ENCODE peak calls at places on chromosomes 12 and 14, in six cellular contexts. A is CD4-positive, alpha-beta memory T cell; P is PC-3; D is ovary; R is mucosa of descending colon; Q is IMR-90. L is an unnamed sample. For H3K4me1 and H3K36me3, the result is how much of the 10 kb centered on the place peaks cover.

GRCh38 chr12:132259872-132260695 is 69.3 kb downstream of the GALNT9 start:
- DNase-seq in A (no peak), P (no peak), D (no peak), R (no peak), Q (no peak), L (no peak)

GRCh38 chr14:100025111-100025510 is 40.1 kb upstream of the EVL start:
- DNase-seq in A (no peak), P (peak), D (no peak), R (no peak), Q (peak), L (no peak)

GRCh38 chr12:1130164-1130563 is 139.1 kb downstream of the ERC1 start:
- DNase-seq in A (no peak), P (peak), D (no peak), R (no peak), Q (no peak), L (no peak)

GRCh38 chr14:64682173-64682710 is 22.0 kb upstream of the PLEKHG3 start:
- DNase-seq in A (no peak), P (peak), D (peak), R (peak), Q (peak), L (no peak)

GRCh38 chr14:70096866-70097265 is 91.9 kb downstream of the SLC8A3 start:
- DNase-seq in A (no peak), P (peak), D (no peak), R (no peak), Q (peak), L (no peak)

GRCh38 chr14:94406910-94407309 is 18.5 kb upstream of the SERPINA1 start:
- DNase-seq in A (no peak), P (no peak), D (no peak), R (no peak), Q (no peak), L (no peak)

GRCh38 chr14:94867931-94868597 is 98.2 kb upstream of the GSC start:
- DNase-seq in A (no peak), P (peak), D (no peak), R (no peak), Q (no peak), L (no peak)

GRCh38 chr12:32501835-32502333 is 102.5 kb downstream of the FGD4 start:
- DNase-seq in A (no peak), P (no peak), D (peak), R (no peak), Q (peak), L (no peak)

GRCh38 chr12:117384735-117385134 is 23.3 kb upstream of the NOS1 start:
- DNase-seq in A (no peak), P (no peak), D (no peak), R (no peak), Q (no peak), L (no peak)

GRCh38 chr12:1529862-1530591 is 64.4 kb downstream of the FBXL14 start:
- DNase-seq in A (no peak), P (no peak), D (peak), R (no peak), Q (no peak), L (no peak)

GRCh38 chr14:100304825-100305445 is 1.3 kb downstream of the SLC25A29 start:
- DNase-seq in A (peak), P (peak), D (peak), R (peak), Q (peak), L (no peak)

GRCh38 chr12:115752913-115753726 is 524.4 kb downstream of the MED13L start:
- DNase-seq in A (no peak), P (peak), D (peak), R (no peak), Q (peak), L (no peak)

GRCh38 chr14:95389471-95390011 is 69.8 kb upstream of the CLMN start:
- DNase-seq in A (no peak), P (no peak), D (peak), R (no peak), Q (no peak), L (peak)

GRCh38 chr12:78060186-78060585 is 229.5 kb downstream of the NAV3 start:
- DNase-seq in A (no peak), P (peak), D (no peak), R (no peak), Q (peak), L (no peak)

GRCh38 chr14:28596336-28596735 is 170.3 kb upstream of the FOXG1 start:
- DNase-seq in A (no peak), P (peak), D (no peak), R (no peak), Q (no peak), L (no peak)

GRCh38 chr12:6465467-6466183 is 4.9 kb downstream of the VAMP1 start:
- DNase-seq in A (peak), P (peak), D (peak), R (no peak), Q (peak), L (no peak)

GRCh38 chr14:51304956-51305355 is 64.9 kb downstream of the TMX1 start:
- DNase-seq in A (no peak), P (peak), D (no peak), R (no peak), Q (peak), L (no peak)

GRCh38 chr12:116060765-116061164 is 216.7 kb downstream of the MED13L start:
- DNase-seq in A (no peak), P (no peak), D (no peak), R (no peak), Q (peak), L (no peak)

GRCh38 chr14:33120966-33121365 is 182.3 kb downstream of the NPAS3 start:
- DNase-seq in A (no peak), P (peak), D (no peak), R (no peak), Q (no peak), L (no peak)

GRCh38 chr12:64675795-64676194 is 65.5 kb downstream of the RASSF3 start:
- DNase-seq in A (peak), P (peak), D (no peak), R (no peak), Q (no peak), L (no peak)

GRCh38 chr12:94925729-94926128 is 77.8 kb downstream of the NDUFA12 start:
- DNase-seq in A (no peak), P (no peak), D (no peak), R (no peak), Q (no peak), L (no peak)

GRCh38 chr14:91228112-91229004 is 16.1 kb downstream of the GPR68 start:
- DNase-seq in A (peak), P (peak), D (no peak), R (peak), Q (peak), L (peak)

GRCh38 chr12:46944104-46944503 is 118.3 kb upstream of the SLC38A4 start:
- DNase-seq in A (no peak), P (peak), D (no peak), R (no peak), Q (peak), L (no peak)

GRCh38 chr14:104678346-104678745 is 11.1 kb upstream of the INF2 start:
- DNase-seq in A (no peak), P (no peak), D (no peak), R (peak), Q (peak), L (peak)

GRCh38 chr12:71685312-71685906 is 473 bp upstream of the TMEM19 start:
- DNase-seq in A (peak), P (no peak), D (no peak), R (peak), Q (no peak), L (peak)

GRCh38 chr14:95496690-95497241 is 19.7 kb downstream of the SYNE3 start:
- DNase-seq in A (no peak), P (no peak), D (peak), R (no peak), Q (peak), L (no peak)

GRCh38 chr12:10140001-10140400 is 10.0 kb upstream of the CLEC7A start:
- DNase-seq in A (peak), P (peak), D (peak), R (no peak), Q (peak), L (no peak)

GRCh38 chr14:79861111-79861510 is 350.2 kb downstream of the DIO2 start:
- DNase-seq in A (no peak), P (peak), D (no peak), R (no peak), Q (no peak), L (no peak)

GRCh38 chr12:44842669-44843068 is 33.4 kb downstream of the NELL2 start:
- DNase-seq in A (no peak), P (no peak), D (no peak), R (no peak), Q (no peak), L (no peak)

GRCh38 chr14:44778562-44778961 is 183.2 kb downstream of the KLHL28 start:
- DNase-seq in A (no peak), P (peak), D (no peak), R (no peak), Q (peak), L (no peak)

GRCh38 chr12:26555139-26555538 is 277.9 kb downstream of the ITPR2 start:
- DNase-seq in A (no peak), P (peak), D (no peak), R (no peak), Q (peak), L (no peak)

GRCh38 chr12:77388611-77389265 is 323.4 kb upstream of the E2F7 start:
- DNase-seq in A (no peak), P (no peak), D (no peak), R (no peak), Q (no peak), L (no peak)

GRCh38 chr12:124469193-124469888 is 98.1 kb downstream of the NCOR2 start:
- DNase-seq in A (peak), P (peak), D (no peak), R (peak), Q (no peak), L (no peak)

GRCh38 chr12:42332301-42332894 is 6.4 kb downstream of the PPHLN1 start:
- DNase-seq in A (no peak), P (peak), D (peak), R (no peak), Q (peak), L (no peak)

GRCh38 chr12:94832780-94833760 is 170.4 kb downstream of the NDUFA12 start:
- DNase-seq in A (no peak), P (peak), D (peak), R (no peak), Q (peak), L (no peak)

GRCh38 chr12:19382111-19382526 is 57.2 kb upstream of the AEBP2 start:
- DNase-seq in A (peak), P (peak), D (no peak), R (no peak), Q (peak), L (peak)

GRCh38 chr14:21917699-21918436 is 244.2 kb upstream of the OR4E1 start:
- DNase-seq in A (peak), P (peak), D (no peak), R (no peak), Q (peak), L (no peak)
- H3K4me3 ChIP-seq in A (no peak), P (peak), D (no peak), R (no peak), Q (no peak), L (no peak)

DNA sequence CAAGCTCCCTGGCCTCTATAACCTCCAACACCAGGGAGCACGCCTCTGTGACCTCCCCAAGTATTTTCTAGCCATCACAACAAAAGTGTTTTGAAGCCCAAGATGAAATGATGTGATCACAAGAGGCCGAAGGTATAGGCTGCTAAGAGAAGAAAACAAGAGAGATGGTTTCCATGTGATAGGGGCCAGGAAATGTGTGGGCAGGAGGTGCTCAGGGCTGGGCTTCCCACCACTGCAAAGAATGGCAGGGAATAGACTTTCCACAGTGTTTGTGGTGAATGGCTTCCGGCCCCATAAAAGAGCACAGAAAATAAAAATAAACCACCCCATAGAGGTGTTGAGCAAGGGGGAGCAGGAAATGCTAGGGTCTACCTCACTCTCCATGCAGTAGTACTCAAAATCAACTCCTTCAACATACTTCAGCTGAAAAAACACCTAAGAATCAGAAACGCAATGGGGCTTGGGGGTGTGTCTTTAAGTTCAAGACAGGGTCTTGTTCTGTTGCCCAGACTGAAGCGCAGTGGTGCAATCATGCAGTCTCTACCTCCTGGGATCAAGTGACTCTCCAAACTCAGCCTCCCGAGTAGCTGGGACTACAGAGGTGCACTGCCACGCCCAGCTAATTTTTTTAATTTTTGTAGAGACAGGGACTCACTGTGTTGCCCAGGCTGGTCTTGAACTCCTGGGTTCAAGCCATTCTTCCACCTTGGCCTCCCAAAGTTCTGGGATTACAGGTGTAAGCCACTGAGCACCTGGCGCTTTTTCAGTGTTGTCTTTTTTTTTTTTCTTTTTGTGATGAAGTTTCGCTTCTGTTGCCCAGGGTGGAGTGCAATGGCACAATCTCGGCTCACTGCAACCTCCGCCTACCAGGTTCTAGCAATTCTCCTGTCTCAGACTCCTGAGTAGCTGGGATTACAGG is 27.1 kb downstream of the DAD1 start:
- DNase-seq in A (peak), P (no peak), D (no peak), R (no peak), Q (no peak), L (no peak)
- H3K4me1 ChIP-seq in A (half or more), P (under half), D (under half), R (under half), Q (under half), L (half or more)

GRCh38 chr14:103336191-103336590 is 2.2 kb downstream of the EIF5 start:
- DNase-seq in A (no peak), P (no peak), D (no peak), R (no peak), Q (no peak), L (no peak)

GRCh38 chr14:103340480-103341212 is 6.6 kb downstream of the EIF5 start:
- DNase-seq in A (no peak), P (no peak), D (no peak), R (no peak), Q (no peak), L (no peak)

GRCh38 chr14:103334644-103335603 is 887 bp downstream of the EIF5 start:
- DNase-seq in A (peak), P (peak), D (peak), R (peak), Q (peak), L (peak)

GRCh38 chr14:103339561-103339960 is 5.5 kb downstream of the EIF5 start:
- DNase-seq in A (no peak), P (no peak), D (no peak), R (no peak), Q (no peak), L (no peak)

DNA sequence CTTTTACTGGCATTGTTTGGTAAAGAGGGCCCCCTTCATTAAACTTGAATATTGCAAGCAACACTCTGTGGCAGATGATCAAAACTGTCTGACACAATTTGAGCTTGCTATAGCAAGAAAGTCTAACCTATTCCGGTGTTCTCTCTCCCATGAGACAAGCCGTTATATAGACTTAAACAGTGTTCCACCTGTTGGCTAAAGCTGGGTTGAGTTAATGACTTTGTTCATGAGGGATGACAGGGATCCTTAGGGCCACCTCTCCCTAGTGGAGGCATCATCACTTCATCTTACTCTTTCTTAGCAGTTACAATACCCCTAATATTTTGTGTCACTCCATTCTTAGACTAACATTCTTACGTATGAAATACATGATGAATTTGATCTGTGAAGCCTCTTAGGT is 3.8 kb downstream of the EIF5 start:
- DNase-seq in A (no peak), P (no peak), D (no peak), R (no peak), Q (no peak), L (no peak)
- H3K36me3 ChIP-seq in A (half or more), P (half or more), D (under half), R (under half), Q (half or more), L (half or more)

GRCh38 chr14:77043177-77043983 is 14.9 kb upstream of the IRF2BPL start:
- DNase-seq in A (peak), P (peak), D (peak), R (peak), Q (peak), L (peak)
- H3K4me3 ChIP-seq in A (no peak), P (no peak), D (peak), R (no peak), Q (no peak), L (no peak)

GRCh38 chr14:96511667-96512066 is 9.5 kb downstream of the PAPOLA start:
- DNase-seq in A (no peak), P (no peak), D (no peak), R (no peak), Q (no peak), L (no peak)
- H3K4me1 ChIP-seq in A (half or more), P (under half), D (under half), R (under half), Q (under half), L (half or more)

GRCh38 chr12:122757568-122757967 is 4.9 kb downstream of the DENR start:
- DNase-seq in A (no peak), P (no peak), D (no peak), R (no peak), Q (no peak), L (no peak)
- H3K36me3 ChIP-seq in A (under half), P (half or more), D (under half), R (under half), Q (under half), L (half or more)

GRCh38 chr12:48985475-48985897 is 7.4 kb downstream of the WNT1 start:
- DNase-seq in A (no peak), P (no peak), D (no peak), R (peak), Q (no peak), L (no peak)
- H3K4me3 ChIP-seq in A (no peak), P (no peak), D (no peak), R (no peak), Q (no peak), L (no peak)